ENCODE peak calls at places on chromosomes 3 and 15, in six cellular contexts. T is left cardiac atrium; B is NCI-H2029 treated with DMSO at 0.1 percent for 48 hours; Z is stimulated activated CD8-positive, alpha-beta memory T cell treated with anti-CD3 and anti-CD28 coated beads, Interleukin-2, amount 100 ng/mL, for 48 hours; I is GM23338; S is amygdala. P is an unnamed sample.

GRCh38 chr3:31353166-31353565 is 179.6 kb upstream of the STT3B start:
- DNase-seq in T (no peak), B (no peak), Z (no peak), I (no peak), S (no peak), P (no peak)

GRCh38 chr3:186589856-186590579 is 19.5 kb downstream of the DNAJB11 start:
- DNase-seq in T (peak), B (no peak), Z (no peak), I (no peak), S (no peak), P (no peak)

GRCh38 chr3:64612082-64612860 is 75.5 kb downstream of the ADAMTS9 start:
- DNase-seq in T (no peak), B (no peak), Z (no peak), I (no peak), S (no peak), P (no peak)

GRCh38 chr15:80615783-80616391 is 79.2 kb upstream of the ABHD17C start:
- DNase-seq in T (peak), B (peak), Z (no peak), I (no peak), S (no peak), P (no peak)

GRCh38 chr3:132038198-132038825 is 3.5 kb upstream of the CPNE4 start:
- DNase-seq in T (no peak), B (no peak), Z (no peak), I (peak), S (no peak), P (no peak)

GRCh38 chr3:58731673-58732072 is 65.1 kb upstream of the FAM3D start:
- DNase-seq in T (no peak), B (no peak), Z (no peak), I (no peak), S (no peak), P (no peak)

GRCh38 chr3:89332311-89333159 is 225.1 kb downstream of the EPHA3 start:
- DNase-seq in T (no peak), B (no peak), Z (no peak), I (peak), S (no peak), P (no peak)

GRCh38 chr15:76108021-76108723 is 48.4 kb downstream of the TMEM266 start:
- DNase-seq in T (no peak), B (no peak), Z (no peak), I (peak), S (peak), P (no peak)

GRCh38 chr3:190169243-190169642 is 48.5 kb upstream of the P3H2 start:
- DNase-seq in T (no peak), B (no peak), Z (no peak), I (no peak), S (no peak), P (no peak)

GRCh38 chr3:125398952-125399351 is 23.8 kb upstream of the ZNF148 start:
- DNase-seq in T (no peak), B (no peak), Z (no peak), I (peak), S (no peak), P (no peak)

GRCh38 chr3:135970500-135971116 is 5.1 kb downstream of the PPP2R3A start:
- DNase-seq in T (peak), B (no peak), Z (no peak), I (no peak), S (peak), P (no peak)

GRCh38 chr15:73926191-73927002 is at the start of gene LOXL1:
- DNase-seq in T (peak), B (no peak), Z (no peak), I (peak), S (no peak), P (no peak)

GRCh38 chr3:44661189-44661588 is 12.7 kb downstream of the ZNF35 start:
- DNase-seq in T (no peak), B (no peak), Z (no peak), I (peak), S (no peak), P (no peak)

GRCh38 chr3:129597087-129597791 is 9.2 kb downstream of the PLXND1 start:
- DNase-seq in T (peak), B (no peak), Z (no peak), I (no peak), S (no peak), P (no peak)

GRCh38 chr3:71576966-71577459 is 6.5 kb downstream of the FOXP1 start:
- DNase-seq in T (no peak), B (no peak), Z (no peak), I (no peak), S (no peak), P (no peak)

GRCh38 chr3:23580337-23580736 is 225.4 kb upstream of the UBE2E1 start:
- DNase-seq in T (no peak), B (peak), Z (no peak), I (no peak), S (no peak), P (no peak)

GRCh38 chr3:22939349-22939748 is 263.8 kb upstream of the UBE2E2 start:
- DNase-seq in T (no peak), B (peak), Z (no peak), I (no peak), S (no peak), P (no peak)

GRCh38 chr3:58072046-58072445 is 63.8 kb downstream of the FLNB start:
- DNase-seq in T (no peak), B (no peak), Z (no peak), I (no peak), S (no peak), P (no peak)

GRCh38 chr3:134095005-134095404 is 65.3 kb upstream of the SLCO2A1 start:
- DNase-seq in T (no peak), B (no peak), Z (no peak), I (no peak), S (no peak), P (no peak)

GRCh38 chr15:26889298-26889898 is 22.5 kb downstream of the GABRA5 start:
- DNase-seq in T (no peak), B (peak), Z (peak), I (peak), S (no peak), P (no peak)

GRCh38 chr3:141949394-141949793 is 73.0 kb downstream of the ATP1B3 start:
- DNase-seq in T (no peak), B (no peak), Z (no peak), I (no peak), S (no peak), P (no peak)

P was measured in GM18507.